ENCODE peak calls at places on chromosomes 5 and 9, in five cellular contexts. W is aorta; N is neural progenitor cell; A is AG04450; L is CD8-positive, alpha-beta memory T cell. C is an unnamed sample. For H3K27me3, the result is how much of the 10 kb centered on the place peaks cover.

GRCh38 chr9:35606138-35606504 is 1.1 kb downstream of the TESK1 start:
- DNase-seq in W (no peak), N (no peak), A (no peak), L (no peak), C (no peak)

GRCh38 chr9:133855802-133856592 is 117.8 kb upstream of the SARDH start:
- DNase-seq in W (peak), N (no peak), A (no peak), L (no peak), C (no peak)

GRCh38 chr9:71147368-71147767 is 25.9 kb upstream of the TRPM3 start:
- DNase-seq in W (no peak), N (no peak), A (no peak), L (no peak), C (no peak)

GRCh38 chr5:2705861-2706260 is 45.6 kb downstream of the IRX2 start:
- DNase-seq in W (no peak), N (no peak), A (no peak), L (no peak), C (no peak)

GRCh38 chr9:70639853-70640814 is 225.7 kb upstream of the KLF9 start:
- DNase-seq in W (no peak), N (peak), A (peak), L (no peak), C (no peak)

GRCh38 chr9:11749396-11749795 is 943.8 kb upstream of the TYRP1 start:
- DNase-seq in W (no peak), N (no peak), A (no peak), L (no peak), C (no peak)

GRCh38 chr5:76084496-76085285 is 1.5 kb downstream of the SV2C start:
- DNase-seq in W (no peak), N (peak), A (no peak), L (no peak), C (no peak)

GRCh38 chr9:96116275-96117051 is 185.5 kb downstream of the HSD17B3 start:
- DNase-seq in W (no peak), N (peak), A (no peak), L (no peak), C (peak)

GRCh38 chr9:101736723-101737122 is 1.7 kb downstream of the GRIN3A start:
- DNase-seq in W (peak), N (peak), A (no peak), L (no peak), C (no peak)

GRCh38 chr5:25688156-25688555 is 1043.4 kb upstream of the CDH10 start:
- DNase-seq in W (no peak), N (no peak), A (no peak), L (no peak), C (no peak)

GRCh38 chr9:123927625-123928308 is 2.2 kb downstream of the DENND1A start:
- DNase-seq in W (no peak), N (no peak), A (no peak), L (no peak), C (no peak)

GRCh38 chr9:89536145-89536574 is 38.2 kb upstream of the SEMA4D start:
- DNase-seq in W (no peak), N (no peak), A (no peak), L (no peak), C (no peak)

GRCh38 chr5:102077920-102078319 is 218.2 kb downstream of the SLCO4C1 start:
- DNase-seq in W (no peak), N (no peak), A (no peak), L (no peak), C (no peak)

DNA sequence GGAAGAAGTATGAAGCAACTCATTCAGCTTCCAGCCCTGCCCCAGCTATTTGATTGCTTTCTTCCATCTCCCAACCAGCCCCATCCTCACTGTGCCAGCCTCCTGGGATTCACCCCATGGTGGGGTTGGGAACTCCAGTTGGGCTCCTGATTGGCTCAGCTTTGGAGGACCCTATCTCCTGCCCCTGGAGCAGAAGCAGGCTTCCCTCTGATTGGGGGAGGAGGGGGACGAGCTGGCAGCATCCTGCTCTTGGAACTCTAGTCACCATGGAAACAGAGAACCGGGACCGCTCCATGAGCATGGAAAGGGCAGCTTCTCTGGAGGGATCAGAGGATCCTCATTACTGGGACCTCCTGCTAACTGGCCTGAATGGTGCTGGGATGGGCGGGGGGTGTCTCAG is 2.6 kb downstream of the SLC6A7 start:
- DNase-seq in W (no peak), N (no peak), A (no peak), L (no peak), C (no peak)
- H3K27me3 ChIP-seq in W (under half), N (half or more), A (half or more), L (under half), C (under half)

DNA sequence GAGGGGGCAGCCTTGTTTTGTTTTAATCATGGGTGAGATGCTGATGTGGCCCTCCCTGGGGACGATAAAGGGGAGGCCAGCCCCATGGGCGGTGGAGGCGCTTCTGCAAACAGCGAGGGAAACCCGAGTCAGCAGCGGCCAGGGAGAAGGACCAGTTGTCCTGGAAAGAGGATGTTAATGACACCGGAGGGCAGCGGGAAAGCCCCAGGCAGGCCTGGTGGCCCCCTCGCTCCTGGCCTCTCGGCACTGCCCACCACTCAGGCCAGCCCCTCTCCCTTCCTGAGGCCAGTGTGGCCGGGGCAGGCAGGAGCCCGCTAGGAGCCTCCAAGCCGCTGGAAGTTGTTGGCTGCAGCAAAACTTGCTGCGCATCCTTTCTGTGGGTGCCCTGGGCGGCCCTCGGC is 36.7 kb downstream of the LMX1B start:
- DNase-seq in W (no peak), N (no peak), A (no peak), L (no peak), C (no peak)
- H3K27me3 ChIP-seq in W (under half), N (half or more), A (half or more), L (under half), C (under half)

GRCh38 chr5:501833-502184 is 22.4 kb downstream of the SLC9A3 start:
- DNase-seq in W (no peak), N (no peak), A (no peak), L (no peak), C (no peak)
- H3K27me3 ChIP-seq in W (under half), N (half or more), A (under half), L (under half), C (half or more)

GRCh38 chr9:109471475-109471874 is 26.6 kb downstream of the PTPN3 start:
- DNase-seq in W (no peak), N (no peak), A (no peak), L (no peak), C (no peak)
- H3K27me3 ChIP-seq in W (under half), N (under half), A (under half), L (under half), C (under half)

GRCh38 chr5:173242675-173243085 is 7.7 kb upstream of the NKX2-5 start:
- DNase-seq in W (no peak), N (peak), A (no peak), L (no peak), C (no peak)
- H3K27me3 ChIP-seq in W (under half), N (half or more), A (half or more), L (half or more), C (half or more)

GRCh38 chr9:81673310-81673709 is 16.0 kb downstream of the TLE1 start:
- DNase-seq in W (no peak), N (no peak), A (no peak), L (no peak), C (no peak)

GRCh38 chr9:81665514-81665838 is 23.9 kb downstream of the TLE1 start:
- DNase-seq in W (no peak), N (peak), A (no peak), L (no peak), C (peak)

GRCh38 chr9:81671880-81672280 is 17.5 kb downstream of the TLE1 start:
- DNase-seq in W (peak), N (no peak), A (no peak), L (no peak), C (no peak)

GRCh38 chr9:81666123-81666522 is 23.2 kb downstream of the TLE1 start:
- DNase-seq in W (no peak), N (no peak), A (no peak), L (no peak), C (no peak)

GRCh38 chr9:81669011-81669739 is 20.2 kb downstream of the TLE1 start:
- DNase-seq in W (no peak), N (no peak), A (no peak), L (no peak), C (no peak)
- H3K27me3 ChIP-seq in W (under half), N (under half), A (under half), L (under half), C (under half)